ENCODE peak calls at places on chromosomes 12 and 14, in four cellular contexts. L is fibroblast of lung, T is HCT116, K is GM23248. R is an unnamed sample.

GRCh38 chr12:78421011-78421410 is 443.6 kb upstream of the SYT1 start:
- DNase-seq in K (peak; percentile 27), T (no peak), L (peak; percentile 74), R (peak; percentile 69)

GRCh38 chr12:88325076-88325827 is 183.1 kb downstream of the TMTC3 start:
- DNase-seq in L (peak; percentile 98), T (no peak), K (peak; percentile 89), R (peak; percentile 97)

GRCh38 chr12:49160415-49160814 is 28.5 kb downstream of the TUBA1A start:
- DNase-seq in T (no peak), L (no peak), K (no peak), R (no peak)

GRCh38 chr14:102898298-102898697 is 24.2 kb upstream of the AMN start:
- DNase-seq in L (no peak), K (no peak), T (no peak), R (no peak)

GRCh38 chr12:93541578-93542217 is 30.8 kb upstream of the SOCS2 start:
- DNase-seq in K (no peak), L (no peak), T (no peak), R (no peak)

GRCh38 chr14:29144598-29144997 is 378.0 kb downstream of the FOXG1 start:
- DNase-seq in T (no peak), L (peak; percentile 93), K (peak; percentile 97), R (peak; percentile 91)

GRCh38 chr12:49482095-49483051 is 56.5 kb upstream of the KCNH3 start:
- DNase-seq in L (peak; percentile 48), K (peak; percentile 59), T (no peak), R (peak; percentile 18)

GRCh38 chr14:91055016-91055415 is 5.4 kb downstream of the RPS6KA5 start:
- DNase-seq in K (no peak), L (no peak), T (no peak), R (no peak)

GRCh38 chr12:32399373-32400113 is at the start of gene FGD4:
- DNase-seq in T (peak; percentile 72), L (peak; percentile 82), K (peak; percentile 77), R (peak; percentile 70)

GRCh38 chr14:101223147-101223546 is 319.6 kb upstream of the RTL1 start:
- DNase-seq in T (no peak), L (no peak), K (no peak), R (no peak)

GRCh38 chr14:38039526-38039925 is 168.2 kb upstream of the SSTR1 start:
- DNase-seq in L (no peak), T (no peak), K (peak; percentile 79), R (no peak)

GRCh38 chr14:65336191-65336591 is 76.3 kb upstream of the FUT8 start:
- DNase-seq in K (peak; percentile 86), L (peak; percentile 86), T (no peak), R (peak; percentile 81)

GRCh38 chr12:9870311-9870866 is 1.2 kb upstream of the CLEC2B start:
- DNase-seq in L (no peak), K (peak; percentile 31), T (no peak), R (no peak)

GRCh38 chr12:113359133-113359938 is 949 bp downstream of the PLBD2 start:
- DNase-seq in K (peak; percentile 52), L (peak; percentile 30), T (no peak), R (peak; percentile 12)

GRCh38 chr14:84483072-84483410 is 1046.9 kb upstream of the FLRT2 start:
- DNase-seq in L (no peak), T (no peak), K (no peak), R (no peak)

GRCh38 chr12:14416658-14417057 is 51.2 kb downstream of the ATF7IP start:
- DNase-seq in L (peak; percentile 86), K (peak; percentile 62), T (no peak), R (peak; percentile 81)

GRCh38 chr12:53825246-53826081 is 73.7 kb upstream of the CISTR start:
- DNase-seq in L (no peak), T (peak; percentile 83), K (peak; percentile 25), R (no peak)

GRCh38 chr12:79558924-79559469 is 131.8 kb downstream of the PAWR start:
- DNase-seq in K (no peak), L (no peak), T (no peak), R (no peak)

GRCh38 chr14:90140298-90140955 is 78.6 kb downstream of the KCNK13 start:
- DNase-seq in T (no peak), L (peak; percentile 79), K (no peak), R (peak; percentile 75)

GRCh38 chr14:29553427-29553826 is 374.2 kb downstream of the PRKD1 start:
- DNase-seq in K (no peak), T (no peak), L (no peak), R (no peak)

GRCh38 chr12:112901271-112901670 is 5.5 kb upstream of the OAS1 start:
- DNase-seq in T (no peak), L (no peak), K (no peak), R (no peak)

GRCh38 chr12:30154996-30155730 is 371.4 kb upstream of the TMTC1 start:
- DNase-seq in L (peak; percentile 91), K (peak; percentile 62), T (no peak), R (peak; percentile 88)

GRCh38 chr14:55976219-55976618 is 142.0 kb upstream of the PELI2 start:
- DNase-seq in K (no peak), T (peak; percentile 4), L (no peak), R (no peak)

GRCh38 chr12:32560520-32560919 is 118.6 kb upstream of the DNM1L start:
- DNase-seq in T (no peak), K (no peak), L (no peak), R (no peak)

GRCh38 chr12:14975451-14975850 is 2.6 kb downstream of the PDE6H start:
- DNase-seq in T (no peak), L (no peak), K (no peak), R (no peak)

GRCh38 chr14:64266206-64266605 is 28.0 kb downstream of the ESR2 start:
- DNase-seq in T (no peak), K (peak; percentile 59), L (peak; percentile 13), R (no peak)

GRCh38 chr14:105419055-105419304 is 647 bp upstream of the MTA1 start:
- DNase-seq in L (no peak), K (no peak), T (no peak), R (no peak)

GRCh38 chr12:109134186-109134917 is 18.0 kb downstream of the ACACB start:
- DNase-seq in L (no peak), K (peak; percentile 56), T (peak; percentile 27), R (no peak)

GRCh38 chr14:36129181-36129580 is 47.3 kb downstream of the PTCSC3 start:
- DNase-seq in K (no peak), T (peak; percentile 0), L (peak; percentile 32), R (peak; percentile 12)

DNA sequence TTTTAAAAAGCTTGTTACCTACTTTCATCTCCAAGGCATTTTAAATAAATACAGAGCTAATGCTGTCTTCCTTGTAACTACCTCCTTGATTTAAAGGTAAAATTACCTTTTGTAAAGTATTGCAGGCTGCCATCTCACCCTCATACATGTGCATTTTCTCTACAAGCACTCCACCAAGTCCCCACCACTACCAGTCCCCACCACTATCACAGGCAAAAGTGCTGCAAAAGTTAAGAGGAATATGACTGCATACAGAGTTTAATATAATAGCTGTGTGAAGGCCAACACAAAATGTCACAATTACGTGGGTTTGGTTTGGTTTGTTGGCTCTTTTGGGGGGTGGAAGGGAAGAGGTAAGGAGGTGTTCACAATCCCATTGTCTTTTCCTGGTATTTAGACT is 9.6 kb downstream of the SIX1 start:
- DNase-seq in L (no peak), T (no peak), K (no peak), R (no peak)
- TF ChIP-seq EZH2 in L (no peak), T (no peak), K (no peak), R (no peak)

GRCh38 chr12:4909734-4910501 is at the start of gene KCNA1:
- DNase-seq in K (peak; percentile 42), T (no peak), L (peak; percentile 38), R (peak; percentile 26)
- TF ChIP-seq EZH2 in K (peak; percentile 80), T (no peak), L (peak; percentile 90), R (peak; percentile 72)

DNA sequence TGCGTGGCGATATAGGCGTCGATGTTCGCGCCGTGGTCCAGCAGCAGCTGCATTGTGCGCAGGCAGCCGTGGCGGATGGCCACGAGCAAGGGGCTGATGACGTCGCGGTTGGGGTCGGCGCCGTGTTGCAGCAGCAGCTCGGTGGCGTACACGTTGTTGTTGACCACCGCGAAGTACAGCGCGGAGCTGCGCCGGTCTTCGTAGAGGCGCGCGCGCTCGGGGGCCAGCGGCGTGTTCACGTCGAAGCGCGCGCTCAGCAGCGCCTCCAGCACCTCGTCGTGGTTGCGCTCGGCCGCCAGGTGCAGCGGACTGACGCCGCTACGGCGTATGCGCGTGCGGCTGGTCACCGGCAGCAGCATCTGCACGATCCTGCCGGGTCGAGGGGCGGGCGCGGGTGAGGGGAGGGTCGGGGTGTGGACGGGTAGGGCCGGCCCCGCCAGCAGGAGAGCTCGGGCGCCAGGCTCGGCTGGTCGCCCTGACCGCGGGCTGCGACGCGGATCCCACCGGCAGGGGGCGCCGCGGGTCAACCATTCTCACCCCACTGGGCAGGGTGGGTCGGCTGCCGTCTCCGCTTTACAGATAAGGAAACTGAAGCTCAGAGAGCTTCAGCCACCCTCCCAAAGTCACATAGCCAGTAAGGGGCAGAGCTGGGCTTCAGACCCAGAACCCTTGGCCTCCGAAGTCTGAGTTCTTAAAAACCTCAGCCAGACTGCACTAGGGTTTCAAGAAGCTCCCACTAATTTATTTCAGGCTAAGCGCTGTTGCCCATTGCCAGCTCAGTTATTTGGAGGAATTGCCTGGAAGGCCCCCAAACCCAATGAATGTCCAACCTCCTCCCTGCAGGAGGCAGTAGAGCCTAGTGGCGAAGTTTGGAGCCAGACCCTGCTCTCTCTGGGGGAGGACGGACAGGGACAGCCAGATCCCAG is 12.4 kb downstream of the FAM181A start:
- DNase-seq in K (peak; percentile 76), T (peak; percentile 56), L (peak; percentile 47), R (peak; percentile 20)
- TF ChIP-seq EZH2 in K (no peak), T (no peak), L (peak; percentile 52), R (peak; percentile 54)

GRCh38 chr14:70642313-70643235 is 858 bp downstream of the TTC9 start:
- DNase-seq in K (peak; percentile 10), T (no peak), L (no peak), R (no peak)
- TF ChIP-seq EZH2 in K (peak; percentile 65), T (no peak), L (peak; percentile 89), R (peak; percentile 94)

GRCh38 chr12:2185751-2186341 is 133.1 kb downstream of the CACNA1C start:
- DNase-seq in L (peak; percentile 78), K (no peak), T (no peak), R (peak; percentile 76)
- TF ChIP-seq EZH2 in L (no peak), K (no peak), T (no peak), R (no peak)

R was measured in astrocyte.